ENCODE peak calls at places on chromosomes 3 and 15, in five cellular contexts. W is neural crest cell, S is HL-60, B is tibial artery, M is choroid plexus epithelial cell. U is an unnamed sample.

GRCh38 chr3:64319391-64319790 is 94.1 kb upstream of the PRICKLE2 start:
- DNase-seq in W (no peak), S (no peak), B (no peak), M (peak; percentile 46), U (no peak)

GRCh38 chr3:116607205-116607604 is 102.4 kb upstream of the TUSC7 start:
- DNase-seq in W (peak; percentile 1), S (no peak), B (no peak), M (no peak), U (no peak)

GRCh38 chr3:177453087-177453844 is 256.0 kb upstream of the TBL1XR1 start:
- DNase-seq in W (no peak), S (no peak), B (no peak), M (no peak), U (no peak)

GRCh38 chr3:60839242-60839641 is 412.0 kb downstream of the FHIT start:
- DNase-seq in W (no peak), S (no peak), B (no peak), M (peak; percentile 4), U (no peak)

GRCh38 chr3:108036984-108037741 is 53.7 kb downstream of the CD47 start:
- DNase-seq in W (no peak), S (no peak), B (no peak), M (peak; percentile 36), U (no peak)

GRCh38 chr15:69305204-69305931 is 6.7 kb downstream of the PAQR5 start:
- DNase-seq in W (no peak), S (no peak), B (no peak), M (peak; percentile 92), U (no peak)

GRCh38 chr3:69352305-69353087 is 33.4 kb downstream of the FRMD4B start:
- DNase-seq in W (no peak), S (no peak), B (no peak), M (no peak), U (no peak)

GRCh38 chr15:94042163-94042954 is 189.0 kb upstream of the MCTP2 start:
- DNase-seq in W (no peak), S (no peak), B (no peak), M (peak; percentile 50), U (no peak)

GRCh38 chr15:97652700-97653167 is 307.8 kb upstream of the ARRDC4 start:
- DNase-seq in W (peak; percentile 30), S (peak; percentile 9), B (no peak), M (no peak), U (no peak)

GRCh38 chr15:82014989-82015388 is 30.8 kb downstream of the MEX3B start:
- DNase-seq in W (no peak), S (no peak), B (no peak), M (no peak), U (no peak)

GRCh38 chr15:52094811-52095584 is 17.6 kb downstream of the BCL2L10 start:
- DNase-seq in W (no peak), S (no peak), B (no peak), M (no peak), U (no peak)

GRCh38 chr15:41032079-41032328 is 78.7 kb downstream of the CHAC1 start:
- DNase-seq in W (no peak), S (no peak), B (no peak), M (no peak), U (no peak)

GRCh38 chr15:80201256-80202015 is 48.6 kb downstream of the FAH start:
- DNase-seq in W (no peak), S (no peak), B (no peak), M (no peak), U (no peak)

GRCh38 chr15:100256985-100257650 is 84.7 kb downstream of the ADAMTS17 start:
- DNase-seq in W (no peak), S (no peak), B (no peak), M (no peak), U (no peak)

GRCh38 chr3:197000211-197000610 is 29.4 kb downstream of the MELTF start:
- DNase-seq in W (no peak), S (no peak), B (no peak), M (peak; percentile 37), U (no peak)

GRCh38 chr3:158672293-158673176 is at the start of gene LXN:
- DNase-seq in W (peak; percentile 61), S (peak; percentile 90), B (peak; percentile 83), M (peak; percentile 95), U (no peak)

GRCh38 chr3:52400275-52400793 is 44.6 kb downstream of the SEMA3G start:
- DNase-seq in W (no peak), S (no peak), B (no peak), M (no peak), U (no peak)

GRCh38 chr3:50708620-50709019 is 33.9 kb downstream of the DOCK3 start:
- DNase-seq in W (no peak), S (no peak), B (no peak), M (no peak), U (no peak)

GRCh38 chr3:127079211-127079610 is 96.3 kb downstream of the PLXNA1 start:
- DNase-seq in W (no peak), S (no peak), B (no peak), M (no peak), U (no peak)

GRCh38 chr3:128624526-128625138 is 26.0 kb downstream of the RPN1 start:
- DNase-seq in W (no peak), S (no peak), B (no peak), M (peak; percentile 72), U (no peak)

GRCh38 chr3:140467104-140467577 is 210.7 kb upstream of the TRIM42 start:
- DNase-seq in W (no peak), S (no peak), B (no peak), M (peak; percentile 22), U (no peak)

GRCh38 chr3:13282986-13283876 is 136.9 kb downstream of the NUP210 start:
- DNase-seq in W (no peak), S (no peak), B (no peak), M (no peak), U (no peak)

GRCh38 chr15:73052679-73053397 is 575 bp downstream of the NEO1 start:
- DNase-seq in W (peak; percentile 48), S (no peak), B (peak; percentile 28), M (peak; percentile 43), U (no peak)
- TF ChIP-seq CTCF in W (peak; percentile 47), S (peak; percentile 6), B (peak; percentile 24), M (peak; percentile 38), U (peak; percentile 30)

GRCh38 chr3:134797080-134797801 is 2.2 kb downstream of the EPHB1 start:
- DNase-seq in W (peak; percentile 6), S (no peak), B (no peak), M (no peak), U (no peak)
- TF ChIP-seq CTCF in W (no peak), S (no peak), B (no peak), M (no peak), U (no peak)

GRCh38 chr3:181103605-181104004 is 114.1 kb upstream of the DNAJC19 start:
- DNase-seq in W (peak; percentile 16), S (peak; percentile 39), B (no peak), M (peak; percentile 4), U (no peak)
- TF ChIP-seq CTCF in W (peak; percentile 64), S (no peak), B (no peak), M (peak; percentile 25), U (peak; percentile 22)

GRCh38 chr3:163482695-163483094 is 1595.6 kb downstream of the SI start:
- DNase-seq in W (no peak), S (no peak), B (no peak), M (no peak), U (no peak)
- TF ChIP-seq CTCF in W (no peak), S (no peak), B (no peak), M (no peak), U (no peak)

GRCh38 chr3:98651766-98652077 is 58.3 kb upstream of the CPOX start:
- DNase-seq in W (no peak), S (no peak), B (no peak), M (no peak), U (no peak)

GRCh38 chr3:98655666-98656065 is 62.3 kb upstream of the CPOX start:
- DNase-seq in W (no peak), S (no peak), B (no peak), M (peak; percentile 22), U (no peak)

GRCh38 chr3:98662699-98663098 is 69.3 kb upstream of the CPOX start:
- DNase-seq in W (no peak), S (no peak), B (no peak), M (no peak), U (no peak)

GRCh38 chr3:98657429-98657828 is 64.0 kb upstream of the CPOX start:
- DNase-seq in W (no peak), S (peak; percentile 5), B (no peak), M (peak; percentile 1), U (no peak)
- TF ChIP-seq CTCF in W (peak; percentile 57), S (no peak), B (no peak), M (peak; percentile 22), U (peak; percentile 41)

GRCh38 chr3:14393440-14394111 is 8.8 kb upstream of the SLC6A6 start:
- DNase-seq in W (no peak), S (no peak), B (no peak), M (peak; percentile 39), U (no peak)

GRCh38 chr3:14389133-14390115 is 13.0 kb upstream of the SLC6A6 start:
- DNase-seq in W (no peak), S (no peak), B (no peak), M (no peak), U (no peak)

GRCh38 chr3:14391033-14391432 is 11.4 kb upstream of the SLC6A6 start:
- DNase-seq in W (no peak), S (peak; percentile 81), B (peak; percentile 71), M (peak; percentile 81), U (no peak)

GRCh38 chr3:14392803-14393319 is 9.5 kb upstream of the SLC6A6 start:
- DNase-seq in W (no peak), S (no peak), B (no peak), M (no peak), U (no peak)

GRCh38 chr3:14392231-14392630 is 10.2 kb upstream of the SLC6A6 start:
- DNase-seq in W (no peak), S (no peak), B (no peak), M (no peak), U (no peak)
- TF ChIP-seq CTCF in W (no peak), S (no peak), B (no peak), M (peak; percentile 20), U (no peak)

GRCh38 chr15:43329960-43330779 is at the start of gene LCMT2:
- DNase-seq in W (peak; percentile 71), S (peak; percentile 93), B (peak; percentile 90), M (peak; percentile 94), U (peak; percentile 64)
- TF ChIP-seq CTCF in W (no peak), S (no peak), B (no peak), M (no peak), U (no peak)

GRCh38 chr15:31964586-31965307 is 65.6 kb upstream of the CHRNA7 start:
- DNase-seq in W (no peak), S (no peak), B (no peak), M (no peak), U (no peak)
- TF ChIP-seq CTCF in W (no peak), S (no peak), B (no peak), M (no peak), U (no peak)